ENCODE peak calls at places on chromosomes 13 and 19, in seven cellular contexts. One of them, this sample, is unnamed.

GRCh38 chr13:49667773-49668172 is 23.5 kb downstream of the EBPL start:
- DNase-seq in activated CD4-positive, alpha-beta T cell treated with anti-CD3 and anti-CD28 coated beads, Interleukin-2, amount 50 U/mL, for 48 hours: no peak
- DNase-seq in tibial nerve: no peak
- DNase-seq in M059J: peak; percentile 55
- DNase-seq in activated naive CD8-positive, alpha-beta T cell treated with anti-CD3 and anti-CD28 coated beads for 36 hours: no peak
- DNase-seq in stimulated activated CD8-positive, alpha-beta memory T cell treated with anti-CD3 and anti-CD28 coated beads, Interleukin-2, amount 100 ng/mL, for 1 hour: no peak
- DNase-seq in SW480: no peak
- DNase-seq in this sample: no peak

GRCh38 chr13:79353698-79354097 is 52.4 kb downstream of the RBM26 start:
- DNase-seq in activated CD4-positive, alpha-beta T cell treated with anti-CD3 and anti-CD28 coated beads, Interleukin-2, amount 50 U/mL, for 48 hours: no peak
- DNase-seq in tibial nerve: no peak
- DNase-seq in M059J: no peak
- DNase-seq in activated naive CD8-positive, alpha-beta T cell treated with anti-CD3 and anti-CD28 coated beads for 36 hours: no peak
- DNase-seq in stimulated activated CD8-positive, alpha-beta memory T cell treated with anti-CD3 and anti-CD28 coated beads, Interleukin-2, amount 100 ng/mL, for 1 hour: no peak
- DNase-seq in SW480: no peak
- DNase-seq in this sample: no peak

GRCh38 chr19:47445937-47446402 is 25.7 kb downstream of the SLC8A2 start:
- DNase-seq in activated CD4-positive, alpha-beta T cell treated with anti-CD3 and anti-CD28 coated beads, Interleukin-2, amount 50 U/mL, for 48 hours: peak; percentile 43
- DNase-seq in tibial nerve: no peak
- DNase-seq in M059J: peak; percentile 36
- DNase-seq in activated naive CD8-positive, alpha-beta T cell treated with anti-CD3 and anti-CD28 coated beads for 36 hours: peak; percentile 39
- DNase-seq in stimulated activated CD8-positive, alpha-beta memory T cell treated with anti-CD3 and anti-CD28 coated beads, Interleukin-2, amount 100 ng/mL, for 1 hour: peak; percentile 81
- DNase-seq in SW480: no peak
- DNase-seq in this sample: peak; percentile 61

GRCh38 chr13:91078093-91078679 is 269.3 kb upstream of the MIR17HG start:
- DNase-seq in activated CD4-positive, alpha-beta T cell treated with anti-CD3 and anti-CD28 coated beads, Interleukin-2, amount 50 U/mL, for 48 hours: no peak
- DNase-seq in tibial nerve: no peak
- DNase-seq in M059J: peak; percentile 0
- DNase-seq in activated naive CD8-positive, alpha-beta T cell treated with anti-CD3 and anti-CD28 coated beads for 36 hours: no peak
- DNase-seq in stimulated activated CD8-positive, alpha-beta memory T cell treated with anti-CD3 and anti-CD28 coated beads, Interleukin-2, amount 100 ng/mL, for 1 hour: no peak
- DNase-seq in SW480: peak; percentile 11
- DNase-seq in this sample: no peak

GRCh38 chr19:13938361-13939027 is at the start of gene PODNL1:
- DNase-seq in activated CD4-positive, alpha-beta T cell treated with anti-CD3 and anti-CD28 coated beads, Interleukin-2, amount 50 U/mL, for 48 hours: no peak
- DNase-seq in tibial nerve: peak; percentile 69
- DNase-seq in M059J: peak; percentile 81
- DNase-seq in activated naive CD8-positive, alpha-beta T cell treated with anti-CD3 and anti-CD28 coated beads for 36 hours: no peak
- DNase-seq in stimulated activated CD8-positive, alpha-beta memory T cell treated with anti-CD3 and anti-CD28 coated beads, Interleukin-2, amount 100 ng/mL, for 1 hour: no peak
- DNase-seq in SW480: no peak
- DNase-seq in this sample: no peak

GRCh38 chr19:4034048-4035017 is 26.8 kb downstream of the PIAS4 start:
- DNase-seq in activated CD4-positive, alpha-beta T cell treated with anti-CD3 and anti-CD28 coated beads, Interleukin-2, amount 50 U/mL, for 48 hours: no peak
- DNase-seq in tibial nerve: no peak
- DNase-seq in M059J: no peak
- DNase-seq in activated naive CD8-positive, alpha-beta T cell treated with anti-CD3 and anti-CD28 coated beads for 36 hours: no peak
- DNase-seq in stimulated activated CD8-positive, alpha-beta memory T cell treated with anti-CD3 and anti-CD28 coated beads, Interleukin-2, amount 100 ng/mL, for 1 hour: no peak
- DNase-seq in SW480: no peak
- DNase-seq in this sample: no peak

GRCh38 chr13:50410921-50411712 is 395.9 kb downstream of the KCNRG start:
- DNase-seq in activated CD4-positive, alpha-beta T cell treated with anti-CD3 and anti-CD28 coated beads, Interleukin-2, amount 50 U/mL, for 48 hours: peak; percentile 15
- DNase-seq in tibial nerve: no peak
- DNase-seq in M059J: peak; percentile 98
- DNase-seq in activated naive CD8-positive, alpha-beta T cell treated with anti-CD3 and anti-CD28 coated beads for 36 hours: no peak
- DNase-seq in stimulated activated CD8-positive, alpha-beta memory T cell treated with anti-CD3 and anti-CD28 coated beads, Interleukin-2, amount 100 ng/mL, for 1 hour: no peak
- DNase-seq in SW480: no peak
- DNase-seq in this sample: peak; percentile 83

GRCh38 chr19:18273566-18274302 is 518 bp downstream of the IQCN start:
- DNase-seq in activated CD4-positive, alpha-beta T cell treated with anti-CD3 and anti-CD28 coated beads, Interleukin-2, amount 50 U/mL, for 48 hours: no peak
- DNase-seq in tibial nerve: no peak
- DNase-seq in M059J: peak; percentile 31
- DNase-seq in activated naive CD8-positive, alpha-beta T cell treated with anti-CD3 and anti-CD28 coated beads for 36 hours: no peak
- DNase-seq in stimulated activated CD8-positive, alpha-beta memory T cell treated with anti-CD3 and anti-CD28 coated beads, Interleukin-2, amount 100 ng/mL, for 1 hour: no peak
- DNase-seq in SW480: no peak
- DNase-seq in this sample: no peak

GRCh38 chr19:34096020-34096915 is 76.0 kb upstream of the LSM14A start:
- DNase-seq in activated CD4-positive, alpha-beta T cell treated with anti-CD3 and anti-CD28 coated beads, Interleukin-2, amount 50 U/mL, for 48 hours: no peak
- DNase-seq in tibial nerve: no peak
- DNase-seq in M059J: peak; percentile 71
- DNase-seq in activated naive CD8-positive, alpha-beta T cell treated with anti-CD3 and anti-CD28 coated beads for 36 hours: no peak
- DNase-seq in stimulated activated CD8-positive, alpha-beta memory T cell treated with anti-CD3 and anti-CD28 coated beads, Interleukin-2, amount 100 ng/mL, for 1 hour: no peak
- DNase-seq in SW480: peak; percentile 85
- DNase-seq in this sample: peak; percentile 44

GRCh38 chr13:99991806-99992242 is 10.2 kb downstream of the ZIC2 start:
- DNase-seq in activated CD4-positive, alpha-beta T cell treated with anti-CD3 and anti-CD28 coated beads, Interleukin-2, amount 50 U/mL, for 48 hours: no peak
- DNase-seq in tibial nerve: no peak
- DNase-seq in M059J: no peak
- DNase-seq in activated naive CD8-positive, alpha-beta T cell treated with anti-CD3 and anti-CD28 coated beads for 36 hours: no peak
- DNase-seq in stimulated activated CD8-positive, alpha-beta memory T cell treated with anti-CD3 and anti-CD28 coated beads, Interleukin-2, amount 100 ng/mL, for 1 hour: no peak
- DNase-seq in SW480: no peak
- DNase-seq in this sample: no peak

GRCh38 chr13:41284512-41285288 is 21.3 kb upstream of the MTRF1 start:
- DNase-seq in activated CD4-positive, alpha-beta T cell treated with anti-CD3 and anti-CD28 coated beads, Interleukin-2, amount 50 U/mL, for 48 hours: no peak
- DNase-seq in tibial nerve: no peak
- DNase-seq in M059J: peak; percentile 89
- DNase-seq in activated naive CD8-positive, alpha-beta T cell treated with anti-CD3 and anti-CD28 coated beads for 36 hours: no peak
- DNase-seq in stimulated activated CD8-positive, alpha-beta memory T cell treated with anti-CD3 and anti-CD28 coated beads, Interleukin-2, amount 100 ng/mL, for 1 hour: no peak
- DNase-seq in SW480: no peak
- DNase-seq in this sample: no peak

GRCh38 chr19:39677931-39678889 is 22.5 kb downstream of the LGALS16 start:
- DNase-seq in activated CD4-positive, alpha-beta T cell treated with anti-CD3 and anti-CD28 coated beads, Interleukin-2, amount 50 U/mL, for 48 hours: no peak
- DNase-seq in tibial nerve: no peak
- DNase-seq in M059J: peak; percentile 73
- DNase-seq in activated naive CD8-positive, alpha-beta T cell treated with anti-CD3 and anti-CD28 coated beads for 36 hours: no peak
- DNase-seq in stimulated activated CD8-positive, alpha-beta memory T cell treated with anti-CD3 and anti-CD28 coated beads, Interleukin-2, amount 100 ng/mL, for 1 hour: no peak
- DNase-seq in SW480: peak; percentile 80
- DNase-seq in this sample: no peak

GRCh38 chr19:47729799-47730520 is 15.4 kb upstream of the NOP53 start:
- DNase-seq in activated CD4-positive, alpha-beta T cell treated with anti-CD3 and anti-CD28 coated beads, Interleukin-2, amount 50 U/mL, for 48 hours: peak; percentile 82
- DNase-seq in tibial nerve: peak; percentile 63
- DNase-seq in M059J: no peak
- DNase-seq in activated naive CD8-positive, alpha-beta T cell treated with anti-CD3 and anti-CD28 coated beads for 36 hours: peak; percentile 69
- DNase-seq in stimulated activated CD8-positive, alpha-beta memory T cell treated with anti-CD3 and anti-CD28 coated beads, Interleukin-2, amount 100 ng/mL, for 1 hour: no peak
- DNase-seq in SW480: peak; percentile 84
- DNase-seq in this sample: peak; percentile 97

GRCh38 chr19:36972594-36972993 is 56.5 kb downstream of the ZNF568 start:
- DNase-seq in activated CD4-positive, alpha-beta T cell treated with anti-CD3 and anti-CD28 coated beads, Interleukin-2, amount 50 U/mL, for 48 hours: no peak
- DNase-seq in tibial nerve: no peak
- DNase-seq in M059J: no peak
- DNase-seq in activated naive CD8-positive, alpha-beta T cell treated with anti-CD3 and anti-CD28 coated beads for 36 hours: no peak
- DNase-seq in stimulated activated CD8-positive, alpha-beta memory T cell treated with anti-CD3 and anti-CD28 coated beads, Interleukin-2, amount 100 ng/mL, for 1 hour: no peak
- DNase-seq in SW480: no peak
- DNase-seq in this sample: no peak

GRCh38 chr13:100106005-100106404 is 17.1 kb downstream of the PCCA start:
- DNase-seq in activated CD4-positive, alpha-beta T cell treated with anti-CD3 and anti-CD28 coated beads, Interleukin-2, amount 50 U/mL, for 48 hours: no peak
- DNase-seq in tibial nerve: no peak
- DNase-seq in M059J: no peak
- DNase-seq in activated naive CD8-positive, alpha-beta T cell treated with anti-CD3 and anti-CD28 coated beads for 36 hours: no peak
- DNase-seq in stimulated activated CD8-positive, alpha-beta memory T cell treated with anti-CD3 and anti-CD28 coated beads, Interleukin-2, amount 100 ng/mL, for 1 hour: no peak
- DNase-seq in SW480: no peak
- DNase-seq in this sample: no peak

GRCh38 chr19:1465191-1466016 is 13.6 kb downstream of the C19orf25 start:
- DNase-seq in activated CD4-positive, alpha-beta T cell treated with anti-CD3 and anti-CD28 coated beads, Interleukin-2, amount 50 U/mL, for 48 hours: peak; percentile 63
- DNase-seq in tibial nerve: no peak
- DNase-seq in M059J: no peak
- DNase-seq in activated naive CD8-positive, alpha-beta T cell treated with anti-CD3 and anti-CD28 coated beads for 36 hours: peak; percentile 44
- DNase-seq in stimulated activated CD8-positive, alpha-beta memory T cell treated with anti-CD3 and anti-CD28 coated beads, Interleukin-2, amount 100 ng/mL, for 1 hour: no peak
- DNase-seq in SW480: no peak
- DNase-seq in this sample: no peak

GRCh38 chr19:31974941-31975340 is 370.5 kb upstream of the ZNF507 start:
- DNase-seq in activated CD4-positive, alpha-beta T cell treated with anti-CD3 and anti-CD28 coated beads, Interleukin-2, amount 50 U/mL, for 48 hours: no peak
- DNase-seq in tibial nerve: no peak
- DNase-seq in M059J: no peak
- DNase-seq in activated naive CD8-positive, alpha-beta T cell treated with anti-CD3 and anti-CD28 coated beads for 36 hours: no peak
- DNase-seq in stimulated activated CD8-positive, alpha-beta memory T cell treated with anti-CD3 and anti-CD28 coated beads, Interleukin-2, amount 100 ng/mL, for 1 hour: no peak
- DNase-seq in SW480: no peak
- DNase-seq in this sample: no peak

GRCh38 chr19:17447704-17448189 is 721 bp downstream of the TMEM221 start:
- DNase-seq in activated CD4-positive, alpha-beta T cell treated with anti-CD3 and anti-CD28 coated beads, Interleukin-2, amount 50 U/mL, for 48 hours: no peak
- DNase-seq in tibial nerve: no peak
- DNase-seq in M059J: no peak
- DNase-seq in activated naive CD8-positive, alpha-beta T cell treated with anti-CD3 and anti-CD28 coated beads for 36 hours: no peak
- DNase-seq in stimulated activated CD8-positive, alpha-beta memory T cell treated with anti-CD3 and anti-CD28 coated beads, Interleukin-2, amount 100 ng/mL, for 1 hour: no peak
- DNase-seq in SW480: no peak
- DNase-seq in this sample: no peak

GRCh38 chr13:21022694-21023325 is 38.6 kb downstream of the LATS2 start:
- DNase-seq in activated CD4-positive, alpha-beta T cell treated with anti-CD3 and anti-CD28 coated beads, Interleukin-2, amount 50 U/mL, for 48 hours: no peak
- DNase-seq in tibial nerve: no peak
- DNase-seq in M059J: no peak
- DNase-seq in activated naive CD8-positive, alpha-beta T cell treated with anti-CD3 and anti-CD28 coated beads for 36 hours: no peak
- DNase-seq in stimulated activated CD8-positive, alpha-beta memory T cell treated with anti-CD3 and anti-CD28 coated beads, Interleukin-2, amount 100 ng/mL, for 1 hour: no peak
- DNase-seq in SW480: no peak
- DNase-seq in this sample: peak; percentile 46

GRCh38 chr19:21604351-21604926 is 99.0 kb downstream of the ZNF429 start:
- DNase-seq in activated CD4-positive, alpha-beta T cell treated with anti-CD3 and anti-CD28 coated beads, Interleukin-2, amount 50 U/mL, for 48 hours: no peak
- DNase-seq in tibial nerve: no peak
- DNase-seq in M059J: peak; percentile 51
- DNase-seq in activated naive CD8-positive, alpha-beta T cell treated with anti-CD3 and anti-CD28 coated beads for 36 hours: no peak
- DNase-seq in stimulated activated CD8-positive, alpha-beta memory T cell treated with anti-CD3 and anti-CD28 coated beads, Interleukin-2, amount 100 ng/mL, for 1 hour: no peak
- DNase-seq in SW480: peak; percentile 8
- DNase-seq in this sample: no peak

GRCh38 chr13:32208860-32209259 is 106.3 kb downstream of the ZAR1L start:
- DNase-seq in activated CD4-positive, alpha-beta T cell treated with anti-CD3 and anti-CD28 coated beads, Interleukin-2, amount 50 U/mL, for 48 hours: no peak
- DNase-seq in tibial nerve: no peak
- DNase-seq in M059J: no peak
- DNase-seq in activated naive CD8-positive, alpha-beta T cell treated with anti-CD3 and anti-CD28 coated beads for 36 hours: no peak
- DNase-seq in stimulated activated CD8-positive, alpha-beta memory T cell treated with anti-CD3 and anti-CD28 coated beads, Interleukin-2, amount 100 ng/mL, for 1 hour: no peak
- DNase-seq in SW480: no peak
- DNase-seq in this sample: no peak

GRCh38 chr19:44764975-44765948 is 12.4 kb upstream of the CBLC start:
- DNase-seq in activated CD4-positive, alpha-beta T cell treated with anti-CD3 and anti-CD28 coated beads, Interleukin-2, amount 50 U/mL, for 48 hours: no peak
- DNase-seq in tibial nerve: no peak
- DNase-seq in M059J: no peak
- DNase-seq in activated naive CD8-positive, alpha-beta T cell treated with anti-CD3 and anti-CD28 coated beads for 36 hours: no peak
- DNase-seq in stimulated activated CD8-positive, alpha-beta memory T cell treated with anti-CD3 and anti-CD28 coated beads, Interleukin-2, amount 100 ng/mL, for 1 hour: no peak
- DNase-seq in SW480: no peak
- DNase-seq in this sample: no peak

GRCh38 chr19:16325671-16326400 is 1.2 kb downstream of the KLF2 start:
- DNase-seq in activated CD4-positive, alpha-beta T cell treated with anti-CD3 and anti-CD28 coated beads, Interleukin-2, amount 50 U/mL, for 48 hours: peak; percentile 43
- DNase-seq in tibial nerve: no peak
- DNase-seq in M059J: no peak
- DNase-seq in activated naive CD8-positive, alpha-beta T cell treated with anti-CD3 and anti-CD28 coated beads for 36 hours: peak; percentile 40
- DNase-seq in stimulated activated CD8-positive, alpha-beta memory T cell treated with anti-CD3 and anti-CD28 coated beads, Interleukin-2, amount 100 ng/mL, for 1 hour: no peak
- DNase-seq in SW480: no peak
- DNase-seq in this sample: no peak

GRCh38 chr13:90105881-90106496 is 1241.5 kb upstream of the MIR17HG start:
- DNase-seq in activated CD4-positive, alpha-beta T cell treated with anti-CD3 and anti-CD28 coated beads, Interleukin-2, amount 50 U/mL, for 48 hours: no peak
- DNase-seq in tibial nerve: no peak
- DNase-seq in M059J: peak; percentile 40
- DNase-seq in activated naive CD8-positive, alpha-beta T cell treated with anti-CD3 and anti-CD28 coated beads for 36 hours: no peak
- DNase-seq in stimulated activated CD8-positive, alpha-beta memory T cell treated with anti-CD3 and anti-CD28 coated beads, Interleukin-2, amount 100 ng/mL, for 1 hour: no peak
- DNase-seq in SW480: no peak
- DNase-seq in this sample: no peak

GRCh38 chr13:44434441-44435141 is 61.0 kb downstream of the SERP2 start:
- DNase-seq in activated CD4-positive, alpha-beta T cell treated with anti-CD3 and anti-CD28 coated beads, Interleukin-2, amount 50 U/mL, for 48 hours: no peak
- DNase-seq in tibial nerve: no peak
- DNase-seq in M059J: no peak
- DNase-seq in activated naive CD8-positive, alpha-beta T cell treated with anti-CD3 and anti-CD28 coated beads for 36 hours: no peak
- DNase-seq in stimulated activated CD8-positive, alpha-beta memory T cell treated with anti-CD3 and anti-CD28 coated beads, Interleukin-2, amount 100 ng/mL, for 1 hour: no peak
- DNase-seq in SW480: no peak
- DNase-seq in this sample: no peak

GRCh38 chr13:106617561-106617960 is 49.6 kb upstream of the ARGLU1 start:
- DNase-seq in activated CD4-positive, alpha-beta T cell treated with anti-CD3 and anti-CD28 coated beads, Interleukin-2, amount 50 U/mL, for 48 hours: no peak
- DNase-seq in tibial nerve: no peak
- DNase-seq in M059J: peak; percentile 68
- DNase-seq in activated naive CD8-positive, alpha-beta T cell treated with anti-CD3 and anti-CD28 coated beads for 36 hours: no peak
- DNase-seq in stimulated activated CD8-positive, alpha-beta memory T cell treated with anti-CD3 and anti-CD28 coated beads, Interleukin-2, amount 100 ng/mL, for 1 hour: no peak
- DNase-seq in SW480: no peak
- DNase-seq in this sample: no peak

GRCh38 chr13:79434578-79434977 is 28.5 kb upstream of the RBM26 start:
- DNase-seq in activated CD4-positive, alpha-beta T cell treated with anti-CD3 and anti-CD28 coated beads, Interleukin-2, amount 50 U/mL, for 48 hours: no peak
- DNase-seq in tibial nerve: no peak
- DNase-seq in M059J: peak; percentile 60
- DNase-seq in activated naive CD8-positive, alpha-beta T cell treated with anti-CD3 and anti-CD28 coated beads for 36 hours: no peak
- DNase-seq in stimulated activated CD8-positive, alpha-beta memory T cell treated with anti-CD3 and anti-CD28 coated beads, Interleukin-2, amount 100 ng/mL, for 1 hour: no peak
- DNase-seq in SW480: no peak
- DNase-seq in this sample: no peak

GRCh38 chr19:58562126-58563033 is 4.0 kb upstream of the UBE2M start:
- DNase-seq in activated CD4-positive, alpha-beta T cell treated with anti-CD3 and anti-CD28 coated beads, Interleukin-2, amount 50 U/mL, for 48 hours: peak; percentile 58
- DNase-seq in tibial nerve: no peak
- DNase-seq in M059J: no peak
- DNase-seq in activated naive CD8-positive, alpha-beta T cell treated with anti-CD3 and anti-CD28 coated beads for 36 hours: peak; percentile 53
- DNase-seq in stimulated activated CD8-positive, alpha-beta memory T cell treated with anti-CD3 and anti-CD28 coated beads, Interleukin-2, amount 100 ng/mL, for 1 hour: no peak
- DNase-seq in SW480: no peak
- DNase-seq in this sample: no peak

GRCh38 chr13:108903613-108904012 is 274.2 kb downstream of the MYO16 start:
- DNase-seq in activated CD4-positive, alpha-beta T cell treated with anti-CD3 and anti-CD28 coated beads, Interleukin-2, amount 50 U/mL, for 48 hours: no peak
- DNase-seq in tibial nerve: no peak
- DNase-seq in M059J: no peak
- DNase-seq in activated naive CD8-positive, alpha-beta T cell treated with anti-CD3 and anti-CD28 coated beads for 36 hours: no peak
- DNase-seq in stimulated activated CD8-positive, alpha-beta memory T cell treated with anti-CD3 and anti-CD28 coated beads, Interleukin-2, amount 100 ng/mL, for 1 hour: no peak
- DNase-seq in SW480: no peak
- DNase-seq in this sample: no peak

GRCh38 chr13:65631078-65631477 is 1599.1 kb downstream of the PCDH9 start:
- DNase-seq in activated CD4-positive, alpha-beta T cell treated with anti-CD3 and anti-CD28 coated beads, Interleukin-2, amount 50 U/mL, for 48 hours: no peak
- DNase-seq in tibial nerve: no peak
- DNase-seq in M059J: no peak
- DNase-seq in activated naive CD8-positive, alpha-beta T cell treated with anti-CD3 and anti-CD28 coated beads for 36 hours: no peak
- DNase-seq in stimulated activated CD8-positive, alpha-beta memory T cell treated with anti-CD3 and anti-CD28 coated beads, Interleukin-2, amount 100 ng/mL, for 1 hour: no peak
- DNase-seq in SW480: no peak
- DNase-seq in this sample: no peak

GRCh38 chr19:13066933-13067831 is 35.5 kb downstream of the LYL1 start:
- DNase-seq in activated CD4-positive, alpha-beta T cell treated with anti-CD3 and anti-CD28 coated beads, Interleukin-2, amount 50 U/mL, for 48 hours: no peak
- DNase-seq in tibial nerve: no peak
- DNase-seq in M059J: no peak
- DNase-seq in activated naive CD8-positive, alpha-beta T cell treated with anti-CD3 and anti-CD28 coated beads for 36 hours: no peak
- DNase-seq in stimulated activated CD8-positive, alpha-beta memory T cell treated with anti-CD3 and anti-CD28 coated beads, Interleukin-2, amount 100 ng/mL, for 1 hour: no peak
- DNase-seq in SW480: no peak
- DNase-seq in this sample: no peak

GRCh38 chr13:78326608-78327007 is 276.7 kb downstream of the POU4F1 start:
- DNase-seq in activated CD4-positive, alpha-beta T cell treated with anti-CD3 and anti-CD28 coated beads, Interleukin-2, amount 50 U/mL, for 48 hours: no peak
- DNase-seq in tibial nerve: no peak
- DNase-seq in M059J: no peak
- DNase-seq in activated naive CD8-positive, alpha-beta T cell treated with anti-CD3 and anti-CD28 coated beads for 36 hours: no peak
- DNase-seq in stimulated activated CD8-positive, alpha-beta memory T cell treated with anti-CD3 and anti-CD28 coated beads, Interleukin-2, amount 100 ng/mL, for 1 hour: no peak
- DNase-seq in SW480: no peak
- DNase-seq in this sample: no peak

GRCh38 chr19:8423821-8424223 is 10.7 kb downstream of the MARCHF2 start:
- DNase-seq in activated CD4-positive, alpha-beta T cell treated with anti-CD3 and anti-CD28 coated beads, Interleukin-2, amount 50 U/mL, for 48 hours: no peak
- DNase-seq in tibial nerve: peak; percentile 96
- DNase-seq in M059J: peak; percentile 99
- DNase-seq in activated naive CD8-positive, alpha-beta T cell treated with anti-CD3 and anti-CD28 coated beads for 36 hours: no peak
- DNase-seq in stimulated activated CD8-positive, alpha-beta memory T cell treated with anti-CD3 and anti-CD28 coated beads, Interleukin-2, amount 100 ng/mL, for 1 hour: no peak
- DNase-seq in SW480: peak; percentile 85
- DNase-seq in this sample: peak; percentile 80